ENCODE peak calls at places on chromosomes 12 and 14, in seven cellular contexts. L is tibial artery; U is lower lobe of right lung; E is neuronal stem cell; H is heart left ventricle; O is memory B cell; K is stimulated activated CD8-positive, alpha-beta memory T cell treated with anti-CD3 and anti-CD28 coated beads, Interleukin-12 subunit alpha, Interleukin-12 subunit beta, amount 100 ng/mL, for 1 hour. J is an unnamed sample.

GRCh38 chr12:73308079-73308478 is 1035.9 kb downstream of the TRHDE start:
- DNase-seq in L (no peak), U (no peak), E (no peak), H (no peak), O (no peak), K (no peak), J (no peak)

GRCh38 chr14:56782701-56783100 is 27.6 kb downstream of the OTX2 start:
- DNase-seq in L (no peak), U (no peak), E (no peak), H (no peak), O (no peak), K (no peak), J (no peak)

GRCh38 chr14:104691546-104692260 is 2.3 kb downstream of the INF2 start:
- DNase-seq in L (no peak), U (no peak), E (no peak), H (no peak), O (no peak), K (no peak), J (no peak)

GRCh38 chr14:54502602-54503001 is 7.1 kb upstream of the CGRRF1 start:
- DNase-seq in L (no peak), U (no peak), E (no peak), H (no peak), O (no peak), K (no peak), J (no peak)

GRCh38 chr12:48602192-48602989 is 32.5 kb upstream of the LALBA start:
- DNase-seq in L (no peak), U (no peak), E (no peak), H (no peak), O (no peak), K (no peak), J (no peak)

GRCh38 chr14:38994721-38995120 is 108.3 kb downstream of the SEC23A start:
- DNase-seq in L (no peak), U (no peak), E (no peak), H (no peak), O (no peak), K (no peak), J (no peak)

GRCh38 chr14:104361101-104361591 is 218.4 kb upstream of the C14orf180 start:
- DNase-seq in L (peak; percentile 57), U (peak; percentile 30), E (no peak), H (peak; percentile 5), O (no peak), K (no peak), J (peak; percentile 59)

GRCh38 chr12:65602579-65603295 is 221.5 kb upstream of the HMGA2 start:
- DNase-seq in L (peak; percentile 84), U (peak; percentile 73), E (peak; percentile 51), H (peak; percentile 86), O (no peak), K (no peak), J (peak; percentile 89)

GRCh38 chr14:69471436-69471835 is 13.1 kb upstream of the PLEKHD1 start:
- DNase-seq in L (no peak), U (no peak), E (no peak), H (no peak), O (no peak), K (no peak), J (no peak)

GRCh38 chr12:41509655-41510054 is 321.5 kb downstream of the PDZRN4 start:
- DNase-seq in L (no peak), U (no peak), E (no peak), H (no peak), O (no peak), K (no peak), J (no peak)

GRCh38 chr12:14954269-14954668 is 7.1 kb downstream of the ARHGDIB start:
- DNase-seq in L (no peak), U (no peak), E (no peak), H (no peak), O (no peak), K (no peak), J (no peak)

GRCh38 chr12:96241484-96242256 is 47.5 kb downstream of the ELK3 start:
- DNase-seq in L (no peak), U (peak; percentile 71), E (no peak), H (peak; percentile 62), O (no peak), K (peak; percentile 57), J (no peak)

GRCh38 chr14:102085503-102085902 is 1.3 kb downstream of the HSP90AA1 start:
- DNase-seq in L (no peak), U (no peak), E (no peak), H (no peak), O (no peak), K (no peak), J (no peak)

GRCh38 chr12:58566599-58566998 is 353.7 kb downstream of the LRIG3 start:
- DNase-seq in L (no peak), U (no peak), E (no peak), H (no peak), O (no peak), K (no peak), J (no peak)

GRCh38 chr12:125533434-125534029 is 468.3 kb downstream of the AACS start:
- DNase-seq in L (no peak), U (no peak), E (peak; percentile 60), H (no peak), O (no peak), K (no peak), J (no peak)

GRCh38 chr12:62772556-62772955 is 162.4 kb downstream of the PPM1H start:
- DNase-seq in L (no peak), U (no peak), E (no peak), H (no peak), O (no peak), K (no peak), J (no peak)

GRCh38 chr12:23083267-23083666 is 458.3 kb downstream of the ETNK1 start:
- DNase-seq in L (no peak), U (no peak), E (no peak), H (peak; percentile 27), O (no peak), K (no peak), J (no peak)

GRCh38 chr12:57154804-57155434 is 7.5 kb upstream of the LRP1-AS start:
- DNase-seq in L (no peak), U (no peak), E (no peak), H (no peak), O (no peak), K (no peak), J (no peak)

GRCh38 chr12:28021704-28022103 is 49.2 kb upstream of the PTHLH start:
- DNase-seq in L (no peak), U (no peak), E (no peak), H (no peak), O (no peak), K (no peak), J (no peak)

GRCh38 chr12:4908694-4909396 is 860 bp upstream of the KCNA1 start:
- DNase-seq in L (no peak), U (no peak), E (peak; percentile 89), H (no peak), O (no peak), K (no peak), J (no peak)

GRCh38 chr12:12620730-12621315 is 9.1 kb downstream of the CREBL2 start:
- DNase-seq in L (no peak), U (no peak), E (no peak), H (no peak), O (no peak), K (no peak), J (no peak)

GRCh38 chr12:83826112-83826511 is 1086.5 kb downstream of the SLC6A15 start:
- DNase-seq in L (no peak), U (no peak), E (peak; percentile 24), H (no peak), O (no peak), K (no peak), J (no peak)